ENCODE peak calls at places on chromosomes 5 and 9, in four cellular contexts. One of them, this sample, is unnamed.

GRCh38 chr9:71897573-71897972 is 13.4 kb downstream of the ABHD17B start:
- DNase-seq in H9: no peak
- DNase-seq in Peyer's patch: no peak
- DNase-seq in IMR-90: no peak
- DNase-seq in this sample: no peak

GRCh38 chr9:37197158-37198033 is 77.0 kb downstream of the ZCCHC7 start:
- DNase-seq in Peyer's patch: no peak
- DNase-seq in H9: no peak
- DNase-seq in IMR-90: peak
- DNase-seq in this sample: no peak

GRCh38 chr5:600551-601541 is 11.3 kb upstream of the CEP72 start:
- DNase-seq in Peyer's patch: peak
- DNase-seq in IMR-90: no peak
- DNase-seq in H9: no peak
- DNase-seq in this sample: no peak

GRCh38 chr5:143471666-143472411 is 68.4 kb upstream of the NR3C1 start:
- DNase-seq in Peyer's patch: no peak
- DNase-seq in IMR-90: peak
- DNase-seq in H9: no peak
- DNase-seq in this sample: no peak

GRCh38 chr9:24434183-24434582 is 111.5 kb downstream of the IZUMO3 start:
- DNase-seq in IMR-90: no peak
- DNase-seq in Peyer's patch: no peak
- DNase-seq in H9: no peak
- DNase-seq in this sample: no peak

GRCh38 chr5:179142434-179143198 is 82.4 kb downstream of the ZNF354C start:
- DNase-seq in Peyer's patch: no peak
- DNase-seq in H9: no peak
- DNase-seq in IMR-90: peak
- DNase-seq in this sample: no peak

GRCh38 chr9:16191691-16192402 is 639.0 kb downstream of the CCDC171 start:
- DNase-seq in H9: peak
- DNase-seq in IMR-90: peak
- DNase-seq in Peyer's patch: peak
- DNase-seq in this sample: peak

GRCh38 chr5:103943243-103943642 is 380.7 kb upstream of the NUDT12 start:
- DNase-seq in Peyer's patch: no peak
- DNase-seq in IMR-90: no peak
- DNase-seq in H9: no peak
- DNase-seq in this sample: no peak

GRCh38 chr5:41527201-41527779 is 16.9 kb upstream of the PLCXD3 start:
- DNase-seq in Peyer's patch: no peak
- DNase-seq in IMR-90: peak
- DNase-seq in H9: no peak
- DNase-seq in this sample: no peak

GRCh38 chr5:138334867-138335447 is 3.1 kb upstream of the FAM53C start:
- DNase-seq in IMR-90: peak
- DNase-seq in H9: no peak
- DNase-seq in Peyer's patch: no peak
- DNase-seq in this sample: no peak

GRCh38 chr9:33135086-33135958 is 31.8 kb downstream of the B4GALT1 start:
- DNase-seq in IMR-90: peak
- DNase-seq in Peyer's patch: no peak
- DNase-seq in H9: no peak
- DNase-seq in this sample: no peak

GRCh38 chr5:132138260-132138659 is 64.7 kb downstream of the CSF2 start:
- DNase-seq in IMR-90: peak
- DNase-seq in H9: no peak
- DNase-seq in Peyer's patch: no peak
- DNase-seq in this sample: no peak

GRCh38 chr5:122741681-122742080 is 33.2 kb upstream of the SNX2 start:
- DNase-seq in H9: no peak
- DNase-seq in IMR-90: peak
- DNase-seq in Peyer's patch: no peak
- DNase-seq in this sample: no peak

GRCh38 chr9:36189978-36190377 is 743 bp upstream of the CLTA start:
- DNase-seq in Peyer's patch: no peak
- DNase-seq in H9: no peak
- DNase-seq in IMR-90: no peak
- DNase-seq in this sample: no peak

GRCh38 chr5:159990506-159990905 is 18.4 kb upstream of the TTC1 start:
- DNase-seq in H9: no peak
- DNase-seq in IMR-90: no peak
- DNase-seq in Peyer's patch: no peak
- DNase-seq in this sample: no peak

GRCh38 chr9:72954431-72955420 is 1.9 kb upstream of the ALDH1A1 start:
- DNase-seq in IMR-90: no peak
- DNase-seq in H9: no peak
- DNase-seq in Peyer's patch: no peak
- DNase-seq in this sample: no peak

GRCh38 chr9:78982849-78983248 is 588.9 kb upstream of the TLE4 start:
- DNase-seq in IMR-90: peak
- DNase-seq in H9: no peak
- DNase-seq in Peyer's patch: no peak
- DNase-seq in this sample: no peak

GRCh38 chr9:16551692-16552091 is 318.8 kb downstream of the BNC2 start:
- DNase-seq in H9: no peak
- DNase-seq in Peyer's patch: no peak
- DNase-seq in IMR-90: no peak
- DNase-seq in this sample: no peak

GRCh38 chr9:134635431-134636141 is 6.0 kb upstream of the COL5A1 start:
- DNase-seq in H9: no peak
- DNase-seq in IMR-90: no peak
- DNase-seq in Peyer's patch: peak
- DNase-seq in this sample: peak

GRCh38 chr9:68462004-68462775 is 78.5 kb downstream of the TMEM252 start:
- DNase-seq in Peyer's patch: no peak
- DNase-seq in IMR-90: no peak
- DNase-seq in H9: no peak
- DNase-seq in this sample: no peak

GRCh38 chr5:132422720-132423442 is 53.4 kb downstream of the SLC22A5 start:
- DNase-seq in Peyer's patch: peak
- DNase-seq in IMR-90: peak
- DNase-seq in H9: no peak
- DNase-seq in this sample: no peak

GRCh38 chr9:106025449-106025848 is 331.1 kb downstream of the TMEM38B start:
- DNase-seq in H9: peak
- DNase-seq in Peyer's patch: no peak
- DNase-seq in IMR-90: no peak
- DNase-seq in this sample: no peak

GRCh38 chr5:92518318-92518913 is 1062.6 kb downstream of the NR2F1-AS1 start:
- DNase-seq in Peyer's patch: no peak
- DNase-seq in H9: peak
- DNase-seq in IMR-90: peak
- DNase-seq in this sample: peak

GRCh38 chr9:91727316-91727861 is 222.6 kb downstream of the ROR2 start:
- DNase-seq in IMR-90: peak
- DNase-seq in Peyer's patch: no peak
- DNase-seq in H9: peak
- DNase-seq in this sample: peak

GRCh38 chr9:81125446-81126092 is 563.8 kb downstream of the TLE1 start:
- DNase-seq in Peyer's patch: no peak
- DNase-seq in IMR-90: peak
- DNase-seq in H9: no peak
- DNase-seq in this sample: no peak

GRCh38 chr5:150085950-150086715 is at the start of gene CSF1R:
- DNase-seq in H9: no peak
- DNase-seq in Peyer's patch: no peak
- DNase-seq in IMR-90: no peak
- DNase-seq in this sample: no peak

GRCh38 chr9:113139225-113139829 is 11.5 kb upstream of the SLC31A2 start:
- DNase-seq in IMR-90: no peak
- DNase-seq in Peyer's patch: no peak
- DNase-seq in H9: no peak
- DNase-seq in this sample: no peak

GRCh38 chr5:71860048-71860447 is 141.0 kb downstream of the CARTPT start:
- DNase-seq in H9: peak
- DNase-seq in Peyer's patch: no peak
- DNase-seq in IMR-90: no peak
- DNase-seq in this sample: no peak

GRCh38 chr9:131787838-131788237 is 48.0 kb upstream of the RAPGEF1 start:
- DNase-seq in Peyer's patch: no peak
- DNase-seq in H9: no peak
- DNase-seq in IMR-90: no peak
- DNase-seq in this sample: no peak

GRCh38 chr5:169521366-169521983 is 62.1 kb upstream of the SPDL1 start:
- DNase-seq in Peyer's patch: no peak
- DNase-seq in H9: no peak
- DNase-seq in IMR-90: no peak
- DNase-seq in this sample: no peak

GRCh38 chr9:134422301-134422700 is 96.0 kb downstream of the RXRA start:
- DNase-seq in IMR-90: no peak
- DNase-seq in H9: no peak
- DNase-seq in Peyer's patch: peak
- DNase-seq in this sample: no peak

GRCh38 chr9:70581214-70581966 is 166.9 kb upstream of the KLF9 start:
- DNase-seq in H9: no peak
- DNase-seq in IMR-90: no peak
- DNase-seq in Peyer's patch: no peak
- DNase-seq in this sample: no peak

GRCh38 chr5:147578228-147579024 is 68.6 kb upstream of the DPYSL3 start:
- DNase-seq in H9: no peak
- DNase-seq in IMR-90: peak
- DNase-seq in Peyer's patch: no peak
- DNase-seq in this sample: peak

GRCh38 chr5:9498541-9499497 is 47.1 kb downstream of the SEMA5A start:
- DNase-seq in Peyer's patch: no peak
- DNase-seq in H9: peak
- DNase-seq in IMR-90: peak
- DNase-seq in this sample: no peak

DNA sequence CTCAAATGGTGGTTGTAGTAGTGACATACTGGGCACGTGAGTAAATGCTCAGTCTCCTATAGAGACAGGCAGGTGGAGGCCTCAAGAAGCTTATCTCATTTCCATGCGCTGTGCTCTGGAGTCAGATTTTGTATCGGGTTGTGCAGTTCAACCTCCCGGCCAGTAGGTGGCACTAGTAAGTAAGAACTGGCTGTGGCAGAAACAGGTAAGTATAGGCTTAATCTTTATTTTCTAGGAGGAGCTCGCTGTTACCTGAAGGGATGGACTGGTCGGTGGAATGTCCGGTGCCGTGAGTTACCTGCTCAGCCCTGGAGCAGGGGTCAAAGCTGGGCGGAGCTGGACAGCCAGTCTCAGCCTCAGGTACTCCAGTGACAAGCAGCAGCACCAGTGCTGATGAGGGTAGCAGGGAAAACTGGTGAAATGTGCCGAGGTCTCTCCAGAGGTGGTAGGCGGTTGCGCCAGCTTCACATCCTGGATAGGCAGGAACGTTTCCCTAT is 880.1 kb upstream of the SEMA6A start:
- DNase-seq in H9: peak
- DNase-seq in Peyer's patch: peak
- DNase-seq in IMR-90: peak
- DNase-seq in this sample: peak
- TF ChIP-seq CTCF in H9: peak
- TF ChIP-seq CTCF in Peyer's patch: peak
- TF ChIP-seq CTCF in IMR-90: peak
- TF ChIP-seq CTCF in this sample: peak

GRCh38 chr9:103397868-103398600 is 402.9 kb downstream of the CYLC2 start:
- DNase-seq in IMR-90: no peak
- DNase-seq in H9: peak
- DNase-seq in Peyer's patch: no peak
- DNase-seq in this sample: peak
- TF ChIP-seq CTCF in IMR-90: no peak
- TF ChIP-seq CTCF in H9: peak
- TF ChIP-seq CTCF in Peyer's patch: peak
- TF ChIP-seq CTCF in this sample: peak

GRCh38 chr5:145797336-145797735 is 37.8 kb downstream of the PRELID2 start:
- DNase-seq in Peyer's patch: no peak
- DNase-seq in IMR-90: peak
- DNase-seq in H9: no peak
- DNase-seq in this sample: no peak
- TF ChIP-seq CTCF in Peyer's patch: no peak
- TF ChIP-seq CTCF in IMR-90: no peak
- TF ChIP-seq CTCF in H9: no peak
- TF ChIP-seq CTCF in this sample: no peak

GRCh38 chr5:94326579-94326978 is 291.8 kb downstream of the KIAA0825 start:
- DNase-seq in Peyer's patch: no peak
- DNase-seq in IMR-90: no peak
- DNase-seq in H9: no peak
- DNase-seq in this sample: no peak
- TF ChIP-seq CTCF in Peyer's patch: no peak
- TF ChIP-seq CTCF in IMR-90: no peak
- TF ChIP-seq CTCF in H9: peak
- TF ChIP-seq CTCF in this sample: no peak

GRCh38 chr9:100011062-100011681 is 87.6 kb downstream of the ERP44 start:
- DNase-seq in IMR-90: peak
- DNase-seq in H9: no peak
- DNase-seq in Peyer's patch: no peak
- DNase-seq in this sample: peak
- TF ChIP-seq CTCF in IMR-90: peak
- TF ChIP-seq CTCF in H9: peak
- TF ChIP-seq CTCF in Peyer's patch: peak
- TF ChIP-seq CTCF in this sample: peak

GRCh38 chr9:111632695-111633388 is 1.7 kb downstream of the DNAJC25 start:
- DNase-seq in IMR-90: no peak
- DNase-seq in H9: no peak
- DNase-seq in Peyer's patch: no peak
- DNase-seq in this sample: no peak

GRCh38 chr9:111633389-111633736 is 2.2 kb downstream of the DNAJC25 start:
- DNase-seq in IMR-90: no peak
- DNase-seq in H9: no peak
- DNase-seq in Peyer's patch: no peak
- DNase-seq in this sample: no peak

GRCh38 chr9:111630182-111631070 is 708 bp upstream of the DNAJC25 start:
- DNase-seq in IMR-90: no peak
- DNase-seq in H9: no peak
- DNase-seq in Peyer's patch: no peak
- DNase-seq in this sample: peak

GRCh38 chr9:111632051-111632450 is 917 bp downstream of the DNAJC25 start:
- DNase-seq in H9: no peak
- DNase-seq in Peyer's patch: no peak
- DNase-seq in IMR-90: no peak
- DNase-seq in this sample: no peak

GRCh38 chr9:111631071-111631971 is at the start of gene DNAJC25:
- DNase-seq in Peyer's patch: peak
- DNase-seq in IMR-90: peak
- DNase-seq in H9: peak
- DNase-seq in this sample: peak
- TF ChIP-seq CTCF in Peyer's patch: no peak
- TF ChIP-seq CTCF in IMR-90: no peak
- TF ChIP-seq CTCF in H9: peak
- TF ChIP-seq CTCF in this sample: no peak

GRCh38 chr9:96417051-96417586 is 1.1 kb downstream of the ZNF367 start:
- DNase-seq in IMR-90: peak
- DNase-seq in H9: peak
- DNase-seq in Peyer's patch: peak
- DNase-seq in this sample: peak
- TF ChIP-seq CTCF in IMR-90: no peak
- TF ChIP-seq CTCF in H9: no peak
- TF ChIP-seq CTCF in Peyer's patch: peak
- TF ChIP-seq CTCF in this sample: no peak

This sample was measured in nephron progenitor cell.